ENCODE peak calls at places on chromosomes 11 and 22, in eight cellular contexts. Q is mucosa of descending colon, B is sigmoid colon, X is fibroblast of lung, C is prostate gland, D is endodermal cell, G is body of pancreas, S is left ventricle myocardium inferior. T is an unnamed sample. For H3K4me1, the result is how much of the 10 kb centered on the place peaks cover.

GRCh38 chr11:65213322-65214211 is 31.8 kb downstream of the CAPN1 start:
- DNase-seq in B (no peak), Q (no peak), S (no peak), G (no peak), X (peak), D (peak), C (no peak), T (no peak)

GRCh38 chr11:128597209-128597608 is 9.9 kb upstream of the ETS1 start:
- DNase-seq in B (no peak), X (no peak), D (peak), Q (no peak), G (no peak), S (no peak), C (no peak), T (no peak)

GRCh38 chr11:106917973-106918372 is 100.3 kb downstream of the GUCY1A2 start:
- DNase-seq in B (no peak), X (no peak), S (no peak), G (no peak), Q (peak), C (no peak), D (peak), T (peak)

GRCh38 chr22:36726007-36726380 is 22.4 kb upstream of the CACNG2 start:
- DNase-seq in S (no peak), D (peak), B (peak), Q (no peak), X (no peak), G (no peak), C (no peak), T (no peak)

GRCh38 chr11:14329702-14330101 is 29.3 kb downstream of the RRAS2 start:
- DNase-seq in Q (no peak), B (no peak), G (no peak), C (no peak), S (no peak), X (no peak), D (no peak), T (no peak)

GRCh38 chr11:115425243-115425642 is 79.0 kb downstream of the CADM1 start:
- DNase-seq in C (no peak), B (no peak), X (no peak), S (no peak), D (no peak), G (no peak), Q (no peak), T (no peak)

GRCh38 chr11:2137202-2138071 is 1.8 kb downstream of the IGF2 start:
- DNase-seq in Q (peak), X (peak), B (no peak), S (peak), C (peak), G (peak), D (peak), T (peak)

GRCh38 chr11:1771273-1771672 is 7.5 kb upstream of the CTSD start:
- DNase-seq in X (no peak), G (no peak), Q (no peak), B (no peak), C (no peak), D (peak), S (no peak), T (no peak)

GRCh38 chr22:41442240-41442792 is 4.3 kb downstream of the TOB2 start:
- DNase-seq in Q (no peak), G (no peak), C (no peak), S (no peak), X (no peak), B (no peak), D (no peak), T (no peak)

GRCh38 chr11:78078218-78079167 is 1.2 kb downstream of the NDUFC2 start:
- DNase-seq in C (no peak), B (no peak), D (peak), S (no peak), X (no peak), Q (no peak), G (no peak), T (no peak)

GRCh38 chr11:28525636-28526405 is 417.6 kb downstream of the METTL15 start:
- DNase-seq in G (no peak), S (no peak), D (no peak), Q (no peak), C (no peak), X (no peak), B (no peak), T (no peak)

GRCh38 chr22:46537221-46537945 is at the start of gene CELSR1:
- DNase-seq in X (peak), C (peak), B (no peak), D (peak), Q (peak), G (no peak), S (peak), T (no peak)

GRCh38 chr11:68016904-68017817 is 7.0 kb downstream of the ALDH3B1 start:
- DNase-seq in G (no peak), C (no peak), S (no peak), D (no peak), X (no peak), Q (no peak), B (no peak), T (no peak)

GRCh38 chr22:50576070-50576469 is 2.2 kb downstream of the CPT1B start:
- DNase-seq in C (no peak), B (no peak), S (no peak), Q (peak), X (peak), D (peak), G (no peak), T (peak)

GRCh38 chr11:128630367-128631230 is 43.2 kb upstream of the ETS1 start:
- DNase-seq in X (peak), B (peak), Q (peak), G (peak), S (peak), D (peak), C (peak), T (peak)

GRCh38 chr11:9462806-9463537 is 2.2 kb downstream of the ZNF143 start:
- DNase-seq in Q (no peak), D (no peak), G (no peak), B (no peak), S (no peak), X (peak), C (no peak), T (no peak)

GRCh38 chr11:106389096-106389495 is 311.6 kb downstream of the AASDHPPT start:
- DNase-seq in S (no peak), X (peak), Q (no peak), D (no peak), C (no peak), G (no peak), B (no peak), T (no peak)

DNA sequence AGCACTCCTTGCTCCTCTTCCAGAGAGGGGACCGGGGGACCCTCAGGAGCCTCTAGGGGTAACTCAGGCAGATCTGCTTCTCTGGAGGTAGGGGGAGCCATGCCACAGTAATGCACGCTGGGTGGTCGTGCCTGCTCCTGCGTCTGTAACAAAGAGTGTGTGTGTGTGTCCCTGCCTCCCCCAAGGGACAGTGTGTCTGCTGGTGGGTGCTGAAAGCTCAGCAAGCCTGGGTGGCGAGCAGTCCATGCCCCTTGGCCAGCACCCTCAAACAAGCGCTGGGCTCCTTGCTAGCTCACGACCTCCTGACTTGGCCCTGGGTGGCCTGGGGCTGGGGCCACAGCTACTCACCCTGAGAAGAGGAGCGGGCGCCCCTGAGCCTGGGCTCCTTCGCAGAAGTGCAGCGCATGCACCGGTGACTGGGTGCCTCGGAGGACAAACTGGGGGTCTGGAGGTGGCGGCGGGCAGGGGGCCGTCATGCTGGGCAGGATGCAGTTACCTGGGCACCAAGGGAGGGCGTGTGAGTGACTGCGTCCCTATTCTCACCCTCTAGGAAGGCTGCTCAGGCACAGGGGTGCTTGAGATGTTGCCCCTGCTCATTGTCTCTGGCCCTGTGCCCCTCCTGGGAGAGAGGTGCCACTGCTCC is 33.7 kb downstream of the GNB1L start:
- DNase-seq in D (peak), X (no peak), G (peak), Q (no peak), S (no peak), B (peak), C (no peak), T (no peak)
- TF ChIP-seq CTCF in D (peak), X (no peak), G (no peak), Q (no peak), S (no peak), B (no peak), C (no peak), T (no peak)

GRCh38 chr11:117953029-117953671 is 23.9 kb upstream of the TMPRSS13 start:
- DNase-seq in B (no peak), Q (no peak), C (no peak), D (peak), X (no peak), G (no peak), S (no peak), T (no peak)
- H3K4me3 ChIP-seq in B (no peak), Q (no peak), C (no peak), D (no peak), X (no peak), G (no peak), S (no peak), T (no peak)

GRCh38 chr11:69293087-69293486 is 868 bp upstream of the MYEOV start:
- DNase-seq in B (no peak), G (no peak), S (no peak), Q (no peak), C (no peak), D (peak), X (no peak), T (no peak)
- H3K4me1 ChIP-seq in B (under half), G (under half), S (half or more), Q (half or more), C (under half), D (under half), X (under half), T (under half)

DNA sequence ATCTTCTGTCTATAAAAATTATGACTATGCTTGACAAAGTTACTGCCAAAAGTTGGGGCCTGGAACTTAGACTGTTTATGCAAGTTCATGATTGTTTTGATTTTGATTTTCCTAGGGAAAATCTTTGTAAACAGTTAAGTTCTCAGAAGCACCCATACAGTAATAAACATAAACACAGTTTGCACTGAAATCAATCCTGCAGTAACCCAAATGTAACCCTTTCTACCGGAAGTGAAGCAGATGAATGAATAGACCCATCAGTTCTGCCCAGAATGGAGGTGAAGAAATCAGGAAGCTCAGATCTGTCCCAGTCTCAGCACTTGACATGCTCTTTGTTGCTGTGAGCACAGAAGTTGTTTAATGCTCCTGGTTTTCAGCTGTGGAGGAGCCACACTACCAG is 24.6 kb upstream of the C11orf96 start:
- DNase-seq in Q (no peak), D (no peak), X (no peak), B (no peak), S (no peak), G (no peak), C (no peak), T (no peak)
- TF ChIP-seq CTCF in Q (no peak), D (no peak), X (no peak), B (no peak), S (no peak), G (no peak), C (no peak), T (no peak)